ENCODE peak calls at places on chromosomes 2 and 18, in four cellular contexts. G is fibroblast of mammary gland, I is fibroblast of the aortic adventitia, V is MM.1S. J is an unnamed sample.

GRCh38 chr2:150081775-150082517 is 405.5 kb downstream of the RND3 start:
- DNase-seq in V (no peak), G (peak), I (peak), J (no peak)

GRCh38 chr2:24049485-24050021 is at the start of gene FKBP1B:
- DNase-seq in G (peak), V (no peak), I (peak), J (no peak)

GRCh38 chr2:238644095-238645081 is 203.5 kb upstream of the TWIST2 start:
- DNase-seq in I (peak), V (no peak), G (peak), J (no peak)

GRCh38 chr2:226079677-226080076 is 680.2 kb downstream of the NYAP2 start:
- DNase-seq in V (peak), I (peak), G (peak), J (no peak)

GRCh38 chr18:36249392-36249791 is 48.1 kb upstream of the FHOD3 start:
- DNase-seq in G (no peak), I (no peak), V (no peak), J (no peak)

GRCh38 chr2:186605041-186605440 is 15.2 kb downstream of the ITGAV start:
- DNase-seq in V (no peak), G (no peak), I (peak), J (no peak)

GRCh38 chr2:132651115-132652099 is 18.6 kb downstream of the LYPD1 start:
- DNase-seq in I (peak), V (peak), G (peak), J (no peak)

GRCh38 chr2:165141601-165142000 is 62.2 kb downstream of the SCN3A start:
- DNase-seq in I (peak), V (peak), G (no peak), J (no peak)

GRCh38 chr2:186670831-186671230 is 23.0 kb upstream of the FAM171B start:
- DNase-seq in G (no peak), V (no peak), I (no peak), J (no peak)

GRCh38 chr18:9101730-9102390 is 639 bp upstream of the NDUFV2 start:
- DNase-seq in G (peak), V (peak), I (peak), J (no peak)

GRCh38 chr18:48842259-48843061 is 108.3 kb downstream of the SMAD7 start:
- DNase-seq in G (no peak), I (no peak), V (no peak), J (peak)

GRCh38 chr18:48862116-48862515 is 88.6 kb downstream of the SMAD7 start:
- DNase-seq in G (no peak), I (no peak), V (no peak), J (no peak)

GRCh38 chr2:144630459-144631215 is 110.7 kb upstream of the ZEB2 start:
- DNase-seq in V (peak), G (peak), I (no peak), J (no peak)

GRCh38 chr2:100859902-100860301 is 40.0 kb downstream of the NPAS2 start:
- DNase-seq in I (no peak), G (no peak), V (no peak), J (no peak)

GRCh38 chr18:668263-668662 is 10.8 kb downstream of the TYMS start:
- DNase-seq in V (no peak), I (no peak), G (no peak), J (no peak)

GRCh38 chr18:43662657-43663056 is 385.4 kb upstream of the SYT4 start:
- DNase-seq in I (peak), G (peak), V (no peak), J (no peak)

GRCh38 chr2:70842401-70842800 is 6.8 kb upstream of the CD207 start:
- DNase-seq in V (no peak), I (no peak), G (no peak), J (no peak)

GRCh38 chr2:61210332-61210981 is 48.5 kb downstream of the C2orf74 start:
- DNase-seq in I (peak), V (no peak), G (peak), J (no peak)

GRCh38 chr18:64416990-64417389 is 268.1 kb upstream of the LINC00305 start:
- DNase-seq in V (no peak), G (no peak), I (no peak), J (no peak)

DNA sequence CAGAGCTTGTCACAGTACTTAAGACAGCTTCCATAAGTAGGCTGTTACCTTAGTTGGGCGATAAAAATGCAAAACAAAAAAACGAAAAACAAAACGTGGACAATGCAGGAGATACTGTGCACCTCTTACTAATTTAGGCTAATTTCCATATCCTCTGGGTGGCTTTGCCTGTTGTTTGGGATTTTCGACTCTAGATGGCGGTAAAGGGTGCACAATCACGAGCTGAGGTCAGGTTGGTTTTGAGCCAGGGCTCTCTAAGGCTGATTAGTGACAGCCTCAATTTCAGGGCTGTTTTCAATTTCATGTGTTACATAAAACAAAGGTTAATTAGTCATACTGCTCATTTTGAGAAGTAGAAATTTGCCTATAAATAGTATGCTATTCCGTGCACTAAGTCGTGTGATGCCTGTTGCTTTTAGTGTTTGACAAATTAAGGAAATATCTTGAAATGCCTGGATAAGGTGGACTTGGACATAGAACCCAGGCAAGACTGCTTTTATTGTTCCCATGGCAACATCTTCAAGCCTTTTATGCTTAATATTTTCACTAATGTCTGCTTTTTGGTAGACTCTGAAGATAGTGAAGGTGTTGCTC is 493.1 kb downstream of the SOCS6 start:
- DNase-seq in V (peak), I (peak), G (peak), J (no peak)
- TF ChIP-seq CTCF in V (peak), I (peak), G (peak), J (peak)

DNA sequence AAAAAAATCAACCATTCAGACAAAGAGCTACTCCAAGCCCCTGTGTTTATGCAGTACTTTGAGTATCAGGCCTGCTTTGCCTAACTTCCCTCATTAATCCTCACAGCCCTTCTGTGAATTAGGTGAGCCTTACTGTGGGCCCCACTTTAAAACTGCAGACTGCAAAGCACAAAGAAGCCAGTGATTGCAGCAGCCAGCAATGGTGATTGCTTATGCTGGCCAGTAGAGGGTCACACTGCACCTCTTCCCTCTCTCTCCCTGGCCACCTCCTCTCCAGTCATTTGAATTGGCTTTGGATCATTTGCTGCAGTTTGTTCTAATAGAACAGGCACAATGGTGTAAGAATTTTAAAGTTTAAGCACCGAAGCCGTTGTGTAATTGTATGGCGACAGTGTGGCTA is 229.9 kb downstream of the AGPS start:
- DNase-seq in G (no peak), I (peak), V (no peak), J (no peak)
- TF ChIP-seq CTCF in G (no peak), I (peak), V (no peak), J (peak)

GRCh38 chr2:20291106-20291564 is 59.5 kb downstream of the PUM2 start:
- DNase-seq in V (peak), I (peak), G (peak), J (no peak)
- TF ChIP-seq CTCF in V (peak), I (peak), G (peak), J (peak)

GRCh38 chr2:64888591-64889309 is 100.4 kb upstream of the SLC1A4 start:
- DNase-seq in V (no peak), G (peak), I (peak), J (no peak)
- TF ChIP-seq CTCF in V (no peak), G (peak), I (peak), J (peak)

DNA sequence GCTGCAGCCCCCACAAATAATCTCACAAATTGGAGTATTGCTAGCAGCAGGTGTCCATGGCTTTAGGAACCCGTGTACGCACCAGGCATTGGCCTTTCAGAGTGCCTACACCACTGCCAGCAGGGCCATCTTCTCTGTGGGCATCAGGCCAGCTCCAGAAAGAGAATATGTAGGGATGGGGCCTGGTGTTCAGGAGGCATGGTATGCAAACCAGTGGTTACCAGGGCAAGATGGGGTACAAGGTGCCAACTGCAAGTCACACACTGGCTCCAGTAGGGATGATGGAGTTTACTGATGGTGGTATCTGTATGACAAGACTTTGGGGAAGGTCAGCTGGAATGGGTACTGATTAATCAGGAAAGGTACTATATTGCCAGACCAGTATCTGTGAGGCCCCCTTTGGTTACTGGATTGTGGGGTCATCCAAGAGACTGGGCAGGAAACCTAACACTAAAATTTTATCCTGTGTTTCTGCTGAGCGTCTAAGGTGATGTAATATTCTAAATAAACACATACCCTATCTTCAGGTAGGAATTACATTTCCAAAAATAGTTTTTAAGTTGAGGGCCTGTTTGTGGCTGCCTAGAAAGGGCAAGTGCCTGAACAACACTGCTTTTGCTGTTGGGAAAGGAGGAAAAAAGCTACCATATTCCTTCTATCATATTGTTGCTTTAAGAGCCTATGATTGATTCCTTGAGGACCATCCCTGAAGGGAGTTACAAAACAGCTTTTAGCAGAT is 9.0 kb downstream of the CNOT9 start:
- DNase-seq in I (no peak), G (no peak), V (no peak), J (no peak)
- TF ChIP-seq CTCF in I (no peak), G (no peak), V (no peak), J (no peak)

GRCh38 chr2:199862779-199863178 is 11.8 kb upstream of the FTCDNL1 start:
- DNase-seq in G (peak), I (no peak), V (no peak), J (no peak)

GRCh38 chr2:199855812-199856211 is 4.8 kb upstream of the FTCDNL1 start:
- DNase-seq in I (no peak), G (no peak), V (no peak), J (no peak)

GRCh38 chr2:199865905-199866304 is 14.9 kb upstream of the FTCDNL1 start:
- DNase-seq in G (no peak), I (no peak), V (no peak), J (no peak)

DNA sequence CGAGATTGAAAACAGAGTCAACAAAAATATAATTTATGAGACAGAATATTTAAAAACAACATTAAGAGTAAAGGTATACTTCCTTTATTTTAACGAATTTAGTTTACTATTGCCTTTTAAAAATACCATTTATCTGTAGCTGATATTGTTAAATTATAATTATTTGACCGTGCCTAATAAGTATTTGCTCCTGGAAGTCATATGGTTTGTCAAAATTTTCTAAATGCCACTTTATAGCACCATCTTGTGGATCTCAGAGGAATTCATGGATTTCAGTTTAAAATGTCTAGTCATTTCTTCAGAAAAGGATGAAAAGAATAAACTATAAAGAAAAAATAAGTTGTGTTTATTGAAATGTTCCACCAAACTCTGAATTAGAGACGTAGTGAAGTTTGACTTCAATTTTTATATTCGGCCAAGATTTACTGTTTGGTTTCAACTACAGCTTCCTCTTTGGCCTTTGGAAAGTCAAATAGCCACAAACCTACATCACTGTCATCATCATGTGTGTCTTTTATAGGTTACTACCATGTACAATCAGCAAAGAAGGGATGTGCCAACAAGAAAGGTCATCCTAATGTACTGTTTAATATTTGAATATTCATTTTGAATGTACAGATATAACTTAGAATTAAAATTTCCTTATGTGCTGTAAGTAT is 10.3 kb upstream of the FTCDNL1 start:
- DNase-seq in G (peak), I (peak), V (peak), J (no peak)
- TF ChIP-seq CTCF in G (peak), I (peak), V (peak), J (peak)

DNA sequence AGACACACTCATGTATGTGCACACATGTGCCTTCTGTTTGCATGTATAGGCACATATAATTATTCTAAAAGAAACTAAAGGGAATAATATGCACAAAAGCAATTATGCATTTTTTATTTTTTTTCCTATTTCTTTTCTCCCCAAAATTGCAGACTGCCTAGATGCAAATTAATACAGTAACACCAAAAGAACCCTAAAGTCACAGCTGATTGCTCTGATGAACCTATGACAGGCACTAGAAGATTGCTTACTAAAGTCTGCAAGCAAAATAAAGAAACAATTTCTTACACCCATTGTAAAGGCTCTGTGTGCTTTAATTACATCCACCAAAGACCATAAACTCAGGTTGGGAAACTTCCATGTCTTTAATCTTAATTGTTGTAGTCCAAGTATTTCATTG is 7.7 kb upstream of the EML4 start:
- DNase-seq in I (no peak), V (no peak), G (no peak), J (no peak)
- TF ChIP-seq CTCF in I (no peak), V (no peak), G (no peak), J (no peak)

J was measured in chondrocyte.